ENCODE peak calls at places on chromosomes 6 and 20, in seven cellular contexts. Y, Z, K, B, S, E and T are unnamed samples.
A peak's percentile ranks its signal among the peaks of the same experiment; 100 is the strongest.

GRCh38 chr6:27889628-27890315 is 22.4 kb downstream of the OR2B2 start:
- DNase-seq in Y (no peak), K (peak; percentile 50), E (no peak), Z (no peak), S (no peak), B (no peak), T (no peak)

GRCh38 chr6:78605909-78606446 is 261.4 kb upstream of the IRAK1BP1 start:
- DNase-seq in Z (no peak), E (peak; percentile 16), S (no peak), B (no peak), K (peak; percentile 71), Y (no peak), T (no peak)

GRCh38 chr6:33752139-33753015 is 5.7 kb upstream of the IP6K3 start:
- DNase-seq in E (no peak), Y (no peak), S (peak; percentile 47), Z (no peak), B (no peak), K (peak; percentile 37), T (no peak)

GRCh38 chr6:83443516-83443915 is 12.7 kb upstream of the ME1 start:
- DNase-seq in B (no peak), Y (no peak), K (no peak), E (no peak), S (no peak), Z (no peak), T (no peak)

GRCh38 chr6:1868561-1869261 is 259.0 kb downstream of the FOXC1 start:
- DNase-seq in B (peak; percentile 63), E (no peak), K (no peak), Z (no peak), S (no peak), Y (no peak), T (peak; percentile 52)

GRCh38 chr6:79536969-79537747 is at the start of gene LCA5:
- DNase-seq in K (peak; percentile 96), E (peak; percentile 92), B (peak; percentile 93), Y (peak; percentile 87), Z (peak; percentile 85), S (peak; percentile 97), T (peak; percentile 87)

GRCh38 chr6:6942826-6943225 is 164.9 kb upstream of the RREB1 start:
- DNase-seq in K (no peak), S (no peak), Z (no peak), Y (peak; percentile 55), E (no peak), B (peak; percentile 56), T (peak; percentile 55)

GRCh38 chr6:10414766-10415592 is at the start of gene TFAP2A:
- DNase-seq in B (no peak), K (peak; percentile 96), E (no peak), S (peak; percentile 63), Z (peak; percentile 59), Y (no peak), T (no peak)

GRCh38 chr20:38763616-38764015 is 15.4 kb downstream of the ACTR5 start:
- DNase-seq in S (no peak), E (no peak), Z (no peak), Y (no peak), K (no peak), B (no peak), T (no peak)

GRCh38 chr6:75084872-75085381 is 120.9 kb downstream of the COL12A1 start:
- DNase-seq in K (no peak), E (peak; percentile 76), Y (no peak), B (no peak), Z (no peak), S (peak; percentile 76), T (no peak)

GRCh38 chr20:35901678-35902544 is 52.4 kb downstream of the SCAND1 start:
- DNase-seq in B (no peak), S (peak; percentile 27), Y (no peak), K (peak; percentile 75), Z (peak; percentile 80), E (no peak), T (no peak)

DNA sequence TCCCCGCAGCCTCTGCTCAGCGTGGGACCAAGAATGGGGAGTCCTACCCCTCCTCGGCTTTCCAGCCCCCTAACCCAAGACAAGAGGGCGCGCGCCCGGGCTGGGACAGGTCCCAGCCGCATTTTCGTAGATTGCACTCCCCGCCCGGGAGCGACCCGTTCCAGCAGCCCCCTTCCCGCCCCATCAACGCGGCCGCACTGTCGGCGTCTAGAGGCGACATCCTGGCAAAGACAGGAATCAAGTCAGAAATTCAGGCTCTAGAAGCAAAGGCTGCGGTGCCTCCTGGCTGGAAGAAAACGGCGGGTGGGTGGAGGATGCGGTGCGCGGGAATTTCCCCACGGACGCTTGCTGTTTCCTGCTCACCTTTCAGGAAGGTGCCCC is 957 bp downstream of the PROKR2 start:
- DNase-seq in K (no peak), S (no peak), B (no peak), Y (no peak), Z (no peak), E (no peak), T (no peak)
- TF ChIP-seq CTCF in K (no peak), S (no peak), B (no peak), Y (no peak), Z (no peak), E (no peak), T (no peak)

GRCh38 chr6:165662671-165663282 is at the start of gene PDE10A:
- DNase-seq in Y (no peak), E (peak; percentile 52), K (peak; percentile 9), Z (peak; percentile 81), S (peak; percentile 56), B (peak; percentile 48), T (peak; percentile 62)
- TF ChIP-seq CTCF in Y (no peak), E (no peak), K (no peak), Z (no peak), S (no peak), B (no peak), T (no peak)

GRCh38 chr20:21665687-21666446 is 39.6 kb upstream of the PAX1 start:
- DNase-seq in E (no peak), Y (no peak), K (peak; percentile 38), S (no peak), B (no peak), Z (no peak), T (no peak)

GRCh38 chr20:21670981-21671380 is 34.5 kb upstream of the PAX1 start:
- DNase-seq in K (no peak), Y (no peak), Z (no peak), B (no peak), E (no peak), S (no peak), T (no peak)

GRCh38 chr20:21670126-21670525 is 35.3 kb upstream of the PAX1 start:
- DNase-seq in B (no peak), Y (no peak), E (no peak), Z (no peak), S (no peak), K (no peak), T (no peak)
- TF ChIP-seq CTCF in B (no peak), Y (no peak), E (no peak), Z (no peak), S (no peak), K (no peak), T (no peak)

DNA sequence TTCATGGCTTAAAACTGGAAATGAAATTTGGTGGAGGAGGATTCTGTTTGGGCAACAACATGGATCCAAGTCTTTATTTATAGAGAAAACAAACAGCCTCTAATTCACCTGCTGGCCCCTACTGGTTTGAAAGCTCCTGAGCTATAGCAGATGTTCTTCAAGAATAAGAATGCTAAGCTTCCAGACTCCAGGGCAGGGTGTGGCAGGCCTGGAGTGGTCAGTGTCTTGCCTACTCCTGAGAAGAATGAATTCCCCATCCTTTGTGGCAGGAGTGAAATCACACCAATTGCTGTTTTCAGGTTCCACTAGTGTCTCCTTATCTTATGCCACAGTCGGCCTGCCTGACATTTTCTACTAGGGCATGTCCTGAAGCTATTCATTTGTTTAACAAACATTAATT is 73.3 kb downstream of the ZFP64 start:
- DNase-seq in B (no peak), Y (no peak), Z (no peak), S (no peak), E (no peak), K (no peak), T (no peak)
- TF ChIP-seq CTCF in B (no peak), Y (no peak), Z (no peak), S (no peak), E (no peak), K (no peak), T (no peak)

GRCh38 chr6:37882724-37883413 is 63.3 kb downstream of the ZFAND3 start:
- DNase-seq in B (no peak), K (no peak), S (peak; percentile 32), Z (no peak), Y (no peak), E (no peak), T (no peak)
- TF ChIP-seq CTCF in B (no peak), K (no peak), S (no peak), Z (no peak), Y (no peak), E (no peak), T (no peak)

DNA sequence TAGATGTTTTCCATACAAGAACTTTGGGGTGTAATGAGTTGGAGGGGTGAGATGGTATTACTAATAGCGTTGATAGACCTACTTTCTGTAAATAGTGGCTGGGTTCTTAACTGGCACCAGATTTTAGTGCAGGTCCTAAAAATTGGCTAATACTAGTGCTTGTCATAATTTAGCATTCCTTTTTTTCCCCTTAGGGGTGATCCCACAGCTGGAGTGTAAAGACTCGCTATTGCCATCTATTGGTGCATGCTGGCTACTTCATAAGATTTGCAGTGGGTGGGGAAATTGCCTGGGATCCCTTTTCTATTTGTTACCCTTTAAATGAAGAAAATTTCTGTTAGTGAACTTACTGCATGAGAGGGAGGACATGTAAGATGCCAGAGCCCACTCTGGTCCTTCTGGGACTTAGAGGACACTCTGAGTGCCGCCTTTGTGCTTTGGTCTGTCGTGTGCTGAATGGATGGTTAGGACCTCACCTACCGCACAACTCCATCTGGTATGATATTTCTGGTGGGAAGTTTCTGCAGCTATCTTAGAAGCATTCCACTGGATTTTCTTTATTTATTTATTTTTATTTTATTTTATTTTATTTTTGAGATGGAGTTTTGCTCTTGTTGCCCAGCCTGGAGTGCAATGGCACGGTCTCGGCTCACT is 195.5 kb downstream of the JARID2 start:
- DNase-seq in E (no peak), K (peak; percentile 64), Z (peak; percentile 59), Y (peak; percentile 45), B (peak; percentile 51), S (peak; percentile 77), T (peak; percentile 48)
- TF ChIP-seq CTCF in E (peak; percentile 55), K (peak; percentile 92), Z (peak; percentile 55), Y (peak; percentile 86), B (peak; percentile 60), S (peak; percentile 65), T (peak; percentile 78)

DNA sequence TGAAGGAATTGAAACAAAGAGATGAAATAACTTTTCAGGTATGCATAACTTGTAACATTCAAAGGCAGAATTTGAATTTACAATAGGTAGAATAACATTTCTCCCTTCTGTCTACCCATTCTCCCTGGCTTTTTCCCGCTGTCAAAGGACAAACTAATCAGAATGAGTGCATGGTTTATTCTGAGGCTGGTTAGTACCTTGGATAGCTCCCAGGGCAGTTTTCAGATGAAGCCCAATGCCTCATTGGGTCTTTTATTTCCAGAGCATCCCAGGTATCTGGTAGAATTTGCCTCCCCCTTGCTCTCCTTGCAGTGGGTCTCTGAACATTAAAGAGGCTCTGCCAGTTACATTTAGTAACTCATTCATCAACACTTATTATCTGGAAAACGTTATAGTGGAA is 665.5 kb downstream of the BCKDHB start:
- DNase-seq in S (peak; percentile 44), B (no peak), K (peak; percentile 42), Y (no peak), E (no peak), Z (no peak), T (no peak)
- TF ChIP-seq CTCF in S (no peak), B (no peak), K (no peak), Y (no peak), E (no peak), Z (no peak), T (no peak)